ENCODE peak calls at places on chromosomes 3 and 15, in ten cellular contexts. X is adrenal gland, G is upper lobe of right lung, A is lower leg skin, N is fibroblast of pulmonary artery, V is left lung, H is cardiac fibroblast, Q is dorsolateral prefrontal cortex, U is hepatocyte, F is A549. Y is an unnamed sample.

GRCh38 chr3:152287898-152288576 is 19.3 kb downstream of the MBNL1 start:
- DNase-seq in X (no peak), G (no peak), A (no peak), N (no peak), V (no peak), H (no peak), Q (no peak), U (no peak), F (no peak), Y (no peak)

GRCh38 chr3:195809796-195810454 is 1.8 kb downstream of the MUC4 start:
- DNase-seq in X (no peak), G (no peak), A (no peak), N (no peak), V (no peak), H (no peak), Q (no peak), U (peak), F (no peak), Y (no peak)

GRCh38 chr3:179995406-179995805 is 41.3 kb downstream of the PEX5L start:
- DNase-seq in X (no peak), G (no peak), A (no peak), N (no peak), V (no peak), H (no peak), Q (no peak), U (no peak), F (no peak), Y (no peak)

GRCh38 chr3:49998326-49998725 is 58.4 kb downstream of the RBM6 start:
- DNase-seq in X (no peak), G (no peak), A (no peak), N (peak), V (no peak), H (peak), Q (no peak), U (peak), F (no peak), Y (peak)

GRCh38 chr15:55588070-55588817 is at the start of gene PYGO1:
- DNase-seq in X (peak), G (peak), A (peak), N (peak), V (peak), H (peak), Q (peak), U (peak), F (peak), Y (no peak)

GRCh38 chr3:124248471-124249028 is 256.6 kb upstream of the ROPN1 start:
- DNase-seq in X (peak), G (no peak), A (no peak), N (peak), V (no peak), H (peak), Q (no peak), U (peak), F (peak), Y (peak)

GRCh38 chr3:47669026-47669749 is 90.5 kb upstream of the CSPG5 start:
- DNase-seq in X (no peak), G (no peak), A (no peak), N (peak), V (no peak), H (peak), Q (no peak), U (no peak), F (no peak), Y (no peak)

GRCh38 chr3:69926385-69926784 is 73.1 kb upstream of the SAMMSON start:
- DNase-seq in X (no peak), G (no peak), A (no peak), N (no peak), V (no peak), H (no peak), Q (peak), U (no peak), F (no peak), Y (no peak)

GRCh38 chr15:29093065-29093435 is 176.6 kb downstream of the NSMCE3 start:
- DNase-seq in X (no peak), G (peak), A (no peak), N (no peak), V (peak), H (no peak), Q (no peak), U (no peak), F (no peak), Y (no peak)

GRCh38 chr3:159322322-159322939 is 520.6 kb downstream of the MFSD1 start:
- DNase-seq in X (peak), G (peak), A (no peak), N (peak), V (peak), H (peak), Q (no peak), U (peak), F (peak), Y (peak)

GRCh38 chr3:212432-212831 is 15.9 kb downstream of the CHL1 start:
- DNase-seq in X (no peak), G (no peak), A (no peak), N (no peak), V (no peak), H (no peak), Q (no peak), U (no peak), F (no peak), Y (no peak)

GRCh38 chr15:62475595-62475994 is 310.5 kb upstream of the C2CD4B start:
- DNase-seq in X (no peak), G (no peak), A (no peak), N (no peak), V (no peak), H (no peak), Q (no peak), U (no peak), F (no peak), Y (no peak)

GRCh38 chr15:61736792-61737191 is 323.5 kb downstream of the VPS13C start:
- DNase-seq in X (no peak), G (no peak), A (no peak), N (no peak), V (no peak), H (no peak), Q (no peak), U (no peak), F (no peak), Y (no peak)

GRCh38 chr15:64191971-64192830 is 29.4 kb upstream of the PPIB start:
- DNase-seq in X (no peak), G (no peak), A (no peak), N (no peak), V (no peak), H (no peak), Q (no peak), U (no peak), F (no peak), Y (no peak)

GRCh38 chr15:64197425-64197824 is 34.6 kb upstream of the PPIB start:
- DNase-seq in X (no peak), G (no peak), A (no peak), N (peak), V (no peak), H (peak), Q (no peak), U (no peak), F (no peak), Y (peak)

DNA sequence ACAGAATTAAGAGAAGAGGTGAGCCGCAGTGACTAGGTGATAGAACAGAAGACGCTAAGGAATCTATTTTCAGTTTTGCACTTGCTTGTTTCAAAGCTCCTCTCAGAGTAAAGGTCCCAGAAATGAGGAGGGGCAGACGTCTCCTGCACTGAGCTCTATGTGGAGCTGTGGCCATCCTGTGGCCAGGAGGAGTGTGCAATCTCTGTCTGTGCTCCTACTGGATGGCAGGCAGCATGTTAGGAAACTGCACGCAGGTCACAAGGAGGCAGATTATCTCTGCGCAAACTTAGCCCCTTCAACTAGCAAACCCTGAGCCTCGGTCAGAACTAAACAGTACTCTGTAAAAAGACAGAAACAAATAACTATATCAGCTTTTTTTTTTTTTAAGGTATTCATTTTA is 31.1 kb upstream of the PPIB start:
- DNase-seq in X (no peak), G (no peak), A (no peak), N (no peak), V (no peak), H (no peak), Q (no peak), U (peak), F (no peak), Y (no peak)
- TF ChIP-seq CTCF in X (no peak), G (no peak), A (no peak), N (no peak), V (no peak), H (no peak), Q (no peak), U (no peak), F (no peak), Y (no peak)

DNA sequence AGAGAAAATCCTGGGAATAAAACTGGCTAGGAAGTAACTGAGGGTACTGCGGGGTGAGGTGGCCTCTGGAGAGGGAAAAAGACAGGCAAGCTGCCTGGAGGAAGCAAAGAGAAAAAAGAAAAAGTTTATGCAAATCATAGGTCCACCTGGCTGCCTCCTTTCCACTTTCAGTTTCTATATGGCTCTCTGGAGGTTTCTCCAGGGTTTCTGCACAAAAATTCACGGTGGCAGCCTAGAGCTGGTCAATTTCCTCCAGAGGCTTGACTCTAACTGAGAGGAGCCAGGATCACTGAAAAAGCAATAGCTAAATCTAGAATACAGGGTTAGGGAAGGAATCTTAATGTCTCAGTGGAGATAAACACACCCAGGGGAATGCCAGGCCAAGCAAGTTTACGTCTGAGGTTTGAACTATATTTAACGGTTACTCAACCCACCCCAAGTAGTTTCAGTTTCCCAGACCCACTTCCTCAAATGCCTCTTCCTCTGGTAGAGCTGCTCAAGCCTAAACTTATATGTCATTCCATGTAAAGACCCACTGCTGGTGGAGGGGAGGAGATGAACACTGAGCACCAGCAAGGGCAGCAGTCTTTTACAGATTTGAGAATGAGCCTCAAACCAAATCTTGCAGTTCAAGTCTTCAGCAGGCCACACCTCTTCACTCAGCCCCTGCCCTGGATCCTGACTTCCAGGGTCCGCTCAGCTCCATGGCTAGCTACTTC is 5.7 kb downstream of the LYSMD2 start:
- DNase-seq in X (no peak), G (no peak), A (no peak), N (peak), V (no peak), H (peak), Q (no peak), U (no peak), F (no peak), Y (peak)
- H3K4me3 ChIP-seq in X (no peak), G (peak), A (no peak), N (peak), V (peak), H (peak), Q (peak), U (no peak), F (no peak), Y (no peak)

DNA sequence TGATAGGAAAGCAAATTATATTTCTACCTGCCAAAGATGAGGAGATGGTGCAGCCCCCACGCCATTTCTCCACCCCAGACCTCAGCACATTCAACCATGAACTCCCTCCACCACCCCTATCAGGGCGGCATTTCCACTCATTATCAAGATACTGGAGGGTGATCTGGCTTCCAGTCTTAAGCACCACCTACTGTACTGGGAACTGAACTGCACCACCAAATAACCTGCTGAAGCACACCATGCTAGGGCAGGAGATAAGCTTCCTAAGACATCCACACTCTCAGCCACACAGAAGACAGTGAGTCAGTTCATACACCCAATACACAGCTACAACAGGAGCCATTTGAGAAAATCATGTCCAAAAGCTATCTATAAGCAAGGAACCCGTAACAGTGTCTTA is 98.8 kb downstream of the FGF7 start:
- DNase-seq in X (no peak), G (no peak), A (no peak), N (peak), V (no peak), H (peak), Q (no peak), U (no peak), F (no peak), Y (no peak)
- TF ChIP-seq CTCF in X (no peak), G (no peak), A (no peak), N (peak), V (no peak), H (peak), Q (no peak), U (no peak), F (no peak), Y (peak)

DNA sequence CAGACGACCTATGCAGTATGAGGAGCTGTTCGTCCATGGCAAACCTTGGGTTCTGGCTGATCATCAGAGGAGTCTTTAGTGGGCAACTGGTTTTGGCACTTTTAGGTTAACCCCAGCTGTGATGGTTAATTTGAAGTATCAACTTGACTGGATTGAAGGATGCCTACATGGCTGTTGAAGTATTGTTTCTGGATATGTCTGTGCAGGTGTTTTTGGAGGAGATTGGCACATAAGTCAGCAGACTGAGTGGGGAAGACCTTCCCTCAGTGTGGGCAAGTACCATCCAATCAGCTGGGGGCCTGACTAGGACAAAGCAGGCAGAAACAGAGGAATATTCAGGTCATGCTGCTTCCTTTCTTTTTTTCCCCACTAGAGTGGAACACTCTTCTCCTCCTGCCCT is 284.1 kb downstream of the NFKBIZ start:
- DNase-seq in X (no peak), G (no peak), A (no peak), N (no peak), V (no peak), H (no peak), Q (no peak), U (no peak), F (no peak), Y (no peak)
- H3K4me3 ChIP-seq in X (no peak), G (no peak), A (no peak), N (no peak), V (no peak), H (no peak), Q (no peak), U (no peak), F (no peak), Y (no peak)

DNA sequence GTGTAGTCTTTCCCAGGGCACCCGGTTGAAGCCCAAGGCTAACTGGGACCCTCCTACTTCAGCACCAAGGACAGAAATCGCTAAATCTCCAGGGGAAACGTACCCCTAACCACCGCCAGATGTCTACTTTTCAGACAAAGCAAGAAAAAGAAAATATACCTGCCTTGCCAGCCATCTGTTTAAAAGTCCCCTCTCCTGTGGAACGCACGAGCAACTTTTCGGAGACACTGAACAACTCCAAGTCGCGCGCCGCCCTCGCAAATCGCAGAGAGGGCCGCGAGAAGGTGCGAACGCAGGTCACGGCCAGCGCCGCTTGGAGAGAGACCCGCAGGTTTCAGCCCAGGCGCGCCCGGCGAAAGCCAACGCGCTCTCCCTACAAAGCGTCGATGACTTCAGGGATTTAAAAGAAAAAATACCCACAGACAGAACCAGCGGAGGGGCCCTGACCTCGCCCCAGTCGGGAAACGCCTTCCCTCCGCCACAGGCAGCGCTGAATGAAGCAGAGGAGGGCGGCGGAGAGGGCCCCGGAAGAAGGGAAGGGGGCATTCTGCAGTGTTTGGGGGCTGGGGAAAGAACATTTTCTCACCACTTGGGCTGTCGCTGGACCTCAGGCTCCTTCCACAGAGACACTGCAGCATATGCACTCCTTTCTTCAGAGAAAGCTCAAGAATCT is 213.1 kb downstream of the FGF12 start:
- DNase-seq in X (no peak), G (peak), A (no peak), N (peak), V (peak), H (peak), Q (no peak), U (peak), F (peak), Y (no peak)
- TF ChIP-seq CTCF in X (no peak), G (no peak), A (no peak), N (no peak), V (no peak), H (no peak), Q (no peak), U (peak), F (no peak), Y (no peak)

GRCh38 chr3:122469659-122470058 is 45.1 kb downstream of the KPNA1 start:
- DNase-seq in X (no peak), G (no peak), A (no peak), N (no peak), V (no peak), H (peak), Q (no peak), U (no peak), F (no peak), Y (no peak)
- H3K4me3 ChIP-seq in X (no peak), G (no peak), A (no peak), N (no peak), V (no peak), H (no peak), Q (no peak), U (no peak), F (no peak), Y (no peak)

Y was measured in AG09309.